ENCODE peak calls at places on chromosomes 13 and 19, in eight cellular contexts. A is heart left ventricle, K is heart right ventricle, D is stomach, W is RWPE2, V is neural progenitor cell, M is tibial artery, J is psoas muscle. U is an unnamed sample.

GRCh38 chr13:19817106-19817505 is 34.4 kb upstream of the PSPC1 start:
- DNase-seq in J (no peak), K (no peak), A (no peak), W (no peak), D (no peak), V (no peak), M (no peak), U (no peak)

GRCh38 chr13:61965756-61966155 is 550.1 kb upstream of the PCDH20 start:
- DNase-seq in A (no peak), D (no peak), V (no peak), K (no peak), J (no peak), M (no peak), W (no peak), U (no peak)

GRCh38 chr19:18393836-18394235 is 3.6 kb downstream of the LRRC25 start:
- DNase-seq in J (no peak), V (no peak), A (peak; percentile 62), M (peak; percentile 54), W (no peak), D (peak; percentile 76), K (no peak), U (no peak)

GRCh38 chr13:110925023-110925608 is 10.2 kb upstream of the ANKRD10 start:
- DNase-seq in W (no peak), A (no peak), V (peak; percentile 55), K (no peak), D (no peak), J (no peak), M (no peak), U (peak; percentile 33)

GRCh38 chr13:35789335-35790166 is 313.1 kb upstream of the MAB21L1 start:
- DNase-seq in D (no peak), J (no peak), M (no peak), V (peak; percentile 77), K (no peak), W (no peak), A (no peak), U (peak; percentile 43)

GRCh38 chr19:40576585-40577451 is at the start of gene SHKBP1:
- DNase-seq in D (peak; percentile 95), V (peak; percentile 95), A (peak; percentile 97), J (peak; percentile 97), K (peak; percentile 96), M (peak; percentile 94), W (peak; percentile 88), U (peak; percentile 98)

GRCh38 chr13:107534548-107534947 is 680.8 kb downstream of the LIG4 start:
- DNase-seq in V (no peak), W (no peak), M (no peak), A (no peak), J (no peak), D (no peak), K (no peak), U (no peak)

GRCh38 chr19:11446652-11447301 is 11.3 kb downstream of the PRKCSH start:
- DNase-seq in M (peak; percentile 32), D (peak; percentile 63), A (peak; percentile 50), K (peak; percentile 74), J (peak; percentile 80), V (peak; percentile 84), W (no peak), U (peak; percentile 60)

GRCh38 chr19:40921005-40921897 is 39.2 kb upstream of the CYP2A7 start:
- DNase-seq in A (no peak), D (peak; percentile 65), W (no peak), K (no peak), M (no peak), V (no peak), J (no peak), U (no peak)

GRCh38 chr13:113915786-113916329 is 52.0 kb upstream of the GAS6 start:
- DNase-seq in K (no peak), W (no peak), M (no peak), A (no peak), D (peak; percentile 19), V (no peak), J (no peak), U (no peak)

GRCh38 chr19:12047868-12048267 is 4.9 kb downstream of the ZNF878 start:
- DNase-seq in W (no peak), M (no peak), D (no peak), V (no peak), A (no peak), K (no peak), J (no peak), U (no peak)

GRCh38 chr13:73090116-73090811 is 31.5 kb downstream of the KLF5 start:
- DNase-seq in D (peak; percentile 57), A (no peak), J (no peak), V (no peak), K (no peak), W (peak; percentile 83), M (no peak), U (peak; percentile 72)

GRCh38 chr19:35609881-35610353 is 2.6 kb upstream of the HAUS5 start:
- DNase-seq in A (no peak), K (no peak), J (peak; percentile 34), M (no peak), D (no peak), W (no peak), V (no peak), U (no peak)
- H3K9me3 ChIP-seq in A (no peaks in the 10 kb centered on the region), K (no peaks in the 10 kb centered on the region), J (peaks cover 4% of the 10 kb centered on the region), M (no peaks in the 10 kb centered on the region), D (peaks cover 8% of the 10 kb centered on the region), W (peaks cover 5% of the 10 kb centered on the region), V (no peaks in the 10 kb centered on the region), U (peaks cover 8% of the 10 kb centered on the region)

GRCh38 chr13:46676378-46676725 is 120.6 kb downstream of the ESD start:
- DNase-seq in K (no peak), M (no peak), V (no peak), W (no peak), D (no peak), J (no peak), A (no peak), U (no peak)

GRCh38 chr13:46683879-46684278 is 113.1 kb downstream of the ESD start:
- DNase-seq in K (no peak), J (no peak), A (no peak), V (no peak), M (no peak), W (no peak), D (no peak), U (no peak)

GRCh38 chr13:46682015-46682414 is 114.9 kb downstream of the ESD start:
- DNase-seq in V (no peak), J (no peak), K (no peak), A (no peak), W (no peak), D (no peak), M (no peak), U (no peak)

GRCh38 chr13:46675016-46675415 is 121.9 kb downstream of the ESD start:
- DNase-seq in J (no peak), A (no peak), K (no peak), W (no peak), V (no peak), M (no peak), D (no peak), U (no peak)

DNA sequence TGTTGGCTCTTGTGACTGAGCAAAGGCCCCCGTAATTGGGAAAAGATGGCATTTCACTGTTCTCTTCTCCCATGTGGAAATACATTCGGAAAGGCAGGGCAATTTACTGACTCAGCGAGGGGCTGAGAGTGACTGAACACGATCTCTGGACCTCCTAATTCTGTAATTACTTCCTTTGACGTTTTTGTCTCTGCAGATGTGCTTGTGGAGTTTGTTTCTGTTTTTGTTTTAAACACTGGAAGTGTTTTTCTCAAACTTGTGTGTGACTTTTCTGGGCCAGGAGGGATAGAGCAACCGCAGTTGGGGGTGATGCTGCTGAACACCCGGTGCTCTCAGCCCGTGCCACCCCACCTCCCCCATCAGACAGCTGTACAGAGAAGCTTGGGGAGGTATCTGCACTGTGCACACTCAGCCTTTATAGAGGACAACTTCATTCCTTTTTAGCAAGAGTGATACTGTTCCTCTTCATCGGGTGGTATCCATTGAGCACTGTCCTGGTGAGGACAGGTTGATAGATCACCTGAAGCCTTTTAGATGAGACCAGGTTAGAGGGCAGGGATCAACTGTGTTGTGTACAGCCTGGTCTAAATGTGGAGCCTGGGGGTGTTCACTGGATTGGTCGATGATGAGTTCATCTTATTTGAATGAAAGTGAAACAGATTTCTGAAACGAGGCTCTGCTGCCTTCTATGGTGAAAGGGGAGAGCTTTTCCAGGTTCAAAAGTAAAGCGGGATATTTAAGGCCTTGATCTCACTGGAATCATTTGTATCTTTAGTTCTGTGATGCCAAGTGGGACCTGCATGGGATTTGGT is 117.4 kb downstream of the ESD start:
- DNase-seq in V (peak; percentile 39), A (no peak), J (no peak), M (no peak), D (no peak), W (no peak), K (no peak), U (peak; percentile 94)
- TF ChIP-seq CTCF in V (no peak), A (no peak), J (no peak), M (no peak), D (no peak), W (no peak), K (no peak), U (no peak)

GRCh38 chr19:14774373-14774772 is 4.0 kb downstream of the ADGRE2 start:
- DNase-seq in M (no peak), J (no peak), V (no peak), W (peak; percentile 6), A (no peak), K (no peak), D (no peak), U (no peak)

GRCh38 chr19:14770944-14771839 is 7.2 kb downstream of the ADGRE2 start:
- DNase-seq in J (no peak), V (peak; percentile 23), A (no peak), K (no peak), W (peak; percentile 21), M (no peak), D (no peak), U (no peak)

GRCh38 chr19:14772467-14772866 is 5.9 kb downstream of the ADGRE2 start:
- DNase-seq in M (no peak), A (no peak), J (no peak), W (peak; percentile 15), K (no peak), D (no peak), V (no peak), U (no peak)

GRCh38 chr19:14770136-14770535 is 8.2 kb downstream of the ADGRE2 start:
- DNase-seq in J (no peak), D (no peak), M (no peak), A (no peak), K (no peak), V (no peak), W (no peak), U (no peak)

DNA sequence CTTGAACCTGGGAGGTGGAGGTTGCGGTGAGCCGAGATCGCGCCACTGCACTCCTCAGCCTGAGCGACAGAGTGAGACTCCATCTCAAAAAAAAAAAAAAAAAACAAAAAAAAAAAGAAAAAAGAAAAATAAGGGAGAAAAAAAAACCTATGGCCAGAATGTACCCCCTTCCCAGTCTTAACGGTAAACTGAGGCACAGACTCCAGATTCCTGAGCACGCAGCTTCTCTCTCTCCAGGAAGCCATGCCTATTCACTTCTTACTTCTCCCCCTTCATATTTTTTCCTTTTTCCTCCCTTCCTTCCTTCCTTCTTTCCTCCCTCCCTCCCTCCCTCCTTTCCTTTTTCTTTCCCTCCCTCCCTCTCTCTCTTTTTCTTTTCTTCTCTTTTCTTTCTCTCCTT is 5.4 kb downstream of the ADGRE2 start:
- DNase-seq in M (no peak), W (no peak), A (no peak), D (no peak), V (no peak), J (no peak), K (no peak), U (no peak)
- H3K9me3 ChIP-seq in M (no peaks in the 10 kb centered on the region), W (no peaks in the 10 kb centered on the region), A (no peaks in the 10 kb centered on the region), D (no peaks in the 10 kb centered on the region), V (no peaks in the 10 kb centered on the region), J (no peaks in the 10 kb centered on the region), K (no peaks in the 10 kb centered on the region), U (no peaks in the 10 kb centered on the region)

DNA sequence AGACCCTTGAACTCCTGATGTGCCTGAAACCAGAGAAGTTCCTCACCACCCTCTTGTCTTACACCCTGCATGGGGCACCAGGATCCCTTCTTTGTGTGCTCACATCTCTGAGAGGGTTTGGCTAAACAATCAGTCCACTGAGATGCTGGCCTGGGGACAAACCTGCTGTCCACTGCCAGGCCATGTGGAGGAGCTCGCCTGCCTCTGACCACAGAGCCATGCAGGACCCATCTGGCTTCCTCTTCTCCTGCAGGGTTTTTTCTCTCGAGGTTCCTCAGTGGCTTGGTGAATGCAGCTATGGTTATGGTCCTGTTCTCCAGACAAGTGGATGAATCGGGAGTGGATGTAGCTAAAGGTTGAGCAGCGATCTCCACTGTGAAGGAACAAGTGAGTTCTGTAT is 49.1 kb upstream of the MEDAG start:
- DNase-seq in M (no peak), K (no peak), W (no peak), V (no peak), J (no peak), A (no peak), D (no peak), U (no peak)
- TF ChIP-seq CTCF in M (no peak), K (no peak), W (no peak), V (no peak), J (no peak), A (no peak), D (no peak), U (no peak)

U was measured in A673.